ENCODE peak calls at places on chromosomes 4 and X, in seven cellular contexts. P is stimulated activated CD4-positive, alpha-beta T cell treated with anti-CD3 and anti-CD28 coated beads, Interleukin-2, amount 100 ng/mL, for 4 hours; E is cardiac fibroblast; Y is NCI-H1930; B is mucosa of gallbladder; Z is AG20443; Q is left lung. G is an unnamed sample.

GRCh38 chrX:102517331-102517730 is 792 bp upstream of the TMSB15A start:
- DNase-seq in E (peak), Z (no peak), B (no peak), Y (peak), P (no peak), Q (no peak), G (no peak)

GRCh38 chr4:56653461-56654237 is 27.4 kb downstream of the HOPX start:
- DNase-seq in B (no peak), Z (no peak), Q (no peak), P (no peak), Y (no peak), E (no peak), G (no peak)

GRCh38 chr4:139245590-139245989 is 34.4 kb downstream of the MGARP start:
- DNase-seq in B (no peak), E (peak), Q (no peak), Z (no peak), Y (no peak), P (no peak), G (no peak)

GRCh38 chrX:12804655-12805054 is 13.4 kb downstream of the PRPS2 start:
- DNase-seq in Z (no peak), Q (no peak), E (no peak), Y (no peak), P (no peak), B (no peak), G (no peak)

GRCh38 chrX:30930143-30930542 is 41.1 kb upstream of the TAB3 start:
- DNase-seq in Y (no peak), B (no peak), P (no peak), E (no peak), Q (no peak), Z (no peak), G (no peak)

GRCh38 chr4:7861440-7861881 is 78.2 kb downstream of the AFAP1 start:
- DNase-seq in Q (no peak), E (peak), B (no peak), Y (no peak), Z (peak), P (no peak), G (no peak)

GRCh38 chr4:1978741-1979476 is 29.9 kb downstream of the NELFA start:
- DNase-seq in Q (no peak), E (no peak), Z (no peak), Y (no peak), B (no peak), P (no peak), G (no peak)

GRCh38 chr4:61590881-61591280 is 390.8 kb downstream of the ADGRL3 start:
- DNase-seq in Z (no peak), B (no peak), E (no peak), Q (no peak), P (no peak), Y (no peak), G (no peak)

GRCh38 chr4:165965503-165965902 is 92.5 kb downstream of the TLL1 start:
- DNase-seq in Q (no peak), Z (no peak), B (no peak), P (no peak), Y (no peak), E (no peak), G (no peak)

GRCh38 chr4:168917150-168917779 is 92.8 kb downstream of the CBR4 start:
- DNase-seq in B (no peak), Z (peak), Y (no peak), P (no peak), Q (no peak), E (peak), G (no peak)

GRCh38 chr4:14620567-14621138 is 381.6 kb upstream of the CPEB2 start:
- DNase-seq in E (no peak), Z (no peak), P (no peak), Y (no peak), B (no peak), Q (no peak), G (no peak)

GRCh38 chr4:123555500-123556273 is 159.1 kb downstream of the SPRY1 start:
- DNase-seq in B (peak), E (peak), Y (no peak), Q (peak), P (no peak), Z (peak), G (no peak)

GRCh38 chr4:83083925-83084475 is 30.5 kb downstream of the PLAC8 start:
- DNase-seq in B (no peak), Z (no peak), Y (no peak), Q (no peak), P (peak), E (peak), G (peak)

GRCh38 chrX:136251042-136251991 is at the start of gene MAP7D3:
- DNase-seq in B (peak), P (peak), Q (peak), Y (no peak), Z (peak), E (peak), G (peak)

GRCh38 chr4:149706942-149707341 is 108.7 kb downstream of the IQCM start:
- DNase-seq in Q (no peak), P (no peak), Y (no peak), Z (peak), B (no peak), E (no peak), G (no peak)

GRCh38 chr4:142168181-142168580 is 531.8 kb downstream of the IL15 start:
- DNase-seq in P (no peak), B (no peak), E (no peak), Z (no peak), Y (no peak), Q (no peak), G (no peak)

GRCh38 chr4:165440415-165440882 is 61.6 kb downstream of the CPE start:
- DNase-seq in Q (no peak), P (no peak), Y (no peak), Z (peak), B (no peak), E (peak), G (no peak)

GRCh38 chr4:52051213-52051614 is at the start of gene SPATA18:
- DNase-seq in Z (peak), Y (no peak), Q (peak), E (peak), P (no peak), B (peak), G (no peak)

GRCh38 chrX:11305641-11306040 is 12.4 kb downstream of the AMELX start:
- DNase-seq in E (no peak), Q (no peak), Y (no peak), P (no peak), B (no peak), Z (no peak), G (no peak)

GRCh38 chr4:15779336-15779735 is 1.2 kb downstream of the CD38 start:
- DNase-seq in Q (peak), E (peak), Y (no peak), P (no peak), Z (peak), B (peak), G (no peak)

G was measured in effector CD4-positive, alpha-beta T cell.